ENCODE peak calls at places on chromosomes 13 and 19, in eight cellular contexts. W is suprapubic skin, V is stomach, S is tibial nerve, K is upper lobe of left lung, O is K562, Q is GM12878, M is esophagus muscularis mucosa. R is an unnamed sample. For H3K36me3, the result is how much of the 10 kb centered on the place peaks cover.

GRCh38 chr13:22451345-22451744 is 729.4 kb upstream of the SGCG start:
- DNase-seq in O (no peak), K (no peak), W (no peak), S (no peak), V (no peak), Q (no peak), M (no peak), R (no peak)

GRCh38 chr19:46872967-46873366 is 12.2 kb downstream of the ARHGAP35 start:
- DNase-seq in M (no peak), W (no peak), Q (no peak), O (no peak), V (no peak), S (no peak), K (no peak), R (no peak)

GRCh38 chr13:108944760-108945159 is 315.3 kb downstream of the MYO16 start:
- DNase-seq in O (no peak), V (no peak), S (no peak), M (no peak), Q (no peak), K (no peak), W (no peak), R (no peak)

GRCh38 chr19:57362419-57362818 is 932 bp upstream of the TRAPPC2B start:
- DNase-seq in S (no peak), K (no peak), V (no peak), O (no peak), Q (no peak), W (no peak), M (no peak), R (no peak)

GRCh38 chr19:40549007-40549708 is 27.5 kb upstream of the SHKBP1 start:
- DNase-seq in W (no peak), K (peak), Q (no peak), M (no peak), S (no peak), V (peak), O (peak), R (peak)

GRCh38 chr19:39038098-39038497 is 5.7 kb upstream of the FBXO27 start:
- DNase-seq in W (no peak), V (peak), S (no peak), M (no peak), Q (no peak), K (no peak), O (peak), R (no peak)

GRCh38 chr19:5977222-5977784 is 637 bp downstream of the RANBP3 start:
- DNase-seq in W (no peak), S (no peak), K (no peak), O (peak), Q (no peak), V (no peak), M (no peak), R (no peak)

GRCh38 chr13:45537506-45537905 is 72.8 kb downstream of the COG3 start:
- DNase-seq in O (no peak), M (no peak), S (no peak), K (no peak), W (no peak), V (no peak), Q (no peak), R (no peak)

GRCh38 chr13:66660013-66660804 is 569.9 kb downstream of the PCDH9 start:
- DNase-seq in S (no peak), Q (no peak), V (no peak), K (no peak), W (no peak), O (no peak), M (no peak), R (no peak)

GRCh38 chr13:75079226-75079625 is 402.7 kb downstream of the TBC1D4 start:
- DNase-seq in S (no peak), K (no peak), V (no peak), M (no peak), O (no peak), W (no peak), Q (no peak), R (no peak)

GRCh38 chr13:20702945-20703784 is at the start of gene IL17D:
- DNase-seq in M (no peak), Q (no peak), K (peak), S (no peak), W (no peak), O (peak), V (no peak), R (no peak)

GRCh38 chr19:28136796-28137195 is 1076.2 kb downstream of the UQCRFS1 start:
- DNase-seq in O (no peak), W (no peak), M (no peak), S (no peak), V (no peak), K (no peak), Q (no peak), R (no peak)

GRCh38 chr19:17329061-17329767 is 5.4 kb downstream of the ANO8 start:
- DNase-seq in M (no peak), S (no peak), W (no peak), Q (no peak), V (no peak), K (no peak), O (no peak), R (no peak)

GRCh38 chr13:82800391-82800790 is 1081.9 kb downstream of the SLITRK1 start:
- DNase-seq in W (no peak), K (no peak), Q (no peak), M (no peak), O (no peak), V (no peak), S (no peak), R (no peak)

GRCh38 chr13:101925731-101926130 is 473.3 kb downstream of the ITGBL1 start:
- DNase-seq in O (no peak), V (no peak), M (no peak), Q (no peak), W (no peak), K (no peak), S (no peak), R (no peak)

GRCh38 chr13:55199132-55199531 is 1941.6 kb upstream of the PRR20A start:
- DNase-seq in O (no peak), V (no peak), K (no peak), S (no peak), Q (no peak), W (no peak), M (no peak), R (no peak)

GRCh38 chr19:13906525-13906904 is 514 bp downstream of the CC2D1A start:
- DNase-seq in S (no peak), V (peak), W (no peak), M (no peak), K (no peak), Q (no peak), O (peak), R (no peak)

GRCh38 chr19:44820648-44821609 is 12.0 kb downstream of the BCAM start:
- DNase-seq in V (no peak), W (no peak), Q (no peak), S (no peak), M (no peak), O (peak), K (peak), R (no peak)

GRCh38 chr19:40530091-40530901 is 46.4 kb upstream of the SHKBP1 start:
- DNase-seq in O (peak), K (peak), S (no peak), M (no peak), W (no peak), Q (no peak), V (no peak), R (no peak)

GRCh38 chr19:42150940-42151339 is 18.7 kb upstream of the POU2F2 start:
- DNase-seq in M (no peak), S (no peak), W (no peak), K (no peak), V (no peak), Q (no peak), O (no peak), R (no peak)

GRCh38 chr19:12133069-12133468 is 7.1 kb downstream of the ZNF20 start:
- DNase-seq in W (no peak), M (no peak), S (no peak), Q (no peak), K (no peak), O (no peak), V (no peak), R (no peak)

GRCh38 chr13:44306401-44307192 is 67.0 kb upstream of the SERP2 start:
- DNase-seq in Q (no peak), S (peak), O (no peak), K (peak), V (peak), M (no peak), W (no peak), R (peak)

GRCh38 chr13:51044023-51044665 is 66.9 kb downstream of the C13orf42 start:
- DNase-seq in K (peak), Q (no peak), M (peak), W (no peak), V (no peak), S (no peak), O (no peak), R (no peak)

GRCh38 chr19:33677745-33678426 is 56.1 kb downstream of the CHST8 start:
- DNase-seq in Q (no peak), K (no peak), W (peak), S (no peak), M (no peak), O (no peak), V (peak), R (peak)

GRCh38 chr19:7373862-7374261 is 25.1 kb downstream of the ARHGEF18 start:
- DNase-seq in K (no peak), O (peak), Q (no peak), M (no peak), S (no peak), W (no peak), V (no peak), R (no peak)

GRCh38 chr19:36008336-36008978 is at the start of gene SYNE4:
- DNase-seq in W (no peak), M (no peak), K (no peak), O (no peak), Q (no peak), S (no peak), V (peak), R (peak)

GRCh38 chr19:40452016-40452415 is 7.9 kb upstream of the SERTAD3 start:
- DNase-seq in O (no peak), S (no peak), W (no peak), K (no peak), M (no peak), V (no peak), Q (no peak), R (no peak)

GRCh38 chr19:45873219-45873772 is 9.2 kb downstream of the FOXA3 start:
- DNase-seq in S (no peak), Q (no peak), V (no peak), K (no peak), O (no peak), W (no peak), M (no peak), R (no peak)

GRCh38 chr13:27808866-27809546 is 16.7 kb downstream of the GSX1 start:
- DNase-seq in Q (no peak), K (no peak), M (no peak), V (no peak), W (no peak), O (no peak), S (no peak), R (peak)

GRCh38 chr13:25819856-25820530 is 231.8 kb downstream of the SHISA2 start:
- DNase-seq in W (no peak), S (no peak), V (no peak), O (no peak), K (peak), Q (no peak), M (no peak), R (no peak)

DNA sequence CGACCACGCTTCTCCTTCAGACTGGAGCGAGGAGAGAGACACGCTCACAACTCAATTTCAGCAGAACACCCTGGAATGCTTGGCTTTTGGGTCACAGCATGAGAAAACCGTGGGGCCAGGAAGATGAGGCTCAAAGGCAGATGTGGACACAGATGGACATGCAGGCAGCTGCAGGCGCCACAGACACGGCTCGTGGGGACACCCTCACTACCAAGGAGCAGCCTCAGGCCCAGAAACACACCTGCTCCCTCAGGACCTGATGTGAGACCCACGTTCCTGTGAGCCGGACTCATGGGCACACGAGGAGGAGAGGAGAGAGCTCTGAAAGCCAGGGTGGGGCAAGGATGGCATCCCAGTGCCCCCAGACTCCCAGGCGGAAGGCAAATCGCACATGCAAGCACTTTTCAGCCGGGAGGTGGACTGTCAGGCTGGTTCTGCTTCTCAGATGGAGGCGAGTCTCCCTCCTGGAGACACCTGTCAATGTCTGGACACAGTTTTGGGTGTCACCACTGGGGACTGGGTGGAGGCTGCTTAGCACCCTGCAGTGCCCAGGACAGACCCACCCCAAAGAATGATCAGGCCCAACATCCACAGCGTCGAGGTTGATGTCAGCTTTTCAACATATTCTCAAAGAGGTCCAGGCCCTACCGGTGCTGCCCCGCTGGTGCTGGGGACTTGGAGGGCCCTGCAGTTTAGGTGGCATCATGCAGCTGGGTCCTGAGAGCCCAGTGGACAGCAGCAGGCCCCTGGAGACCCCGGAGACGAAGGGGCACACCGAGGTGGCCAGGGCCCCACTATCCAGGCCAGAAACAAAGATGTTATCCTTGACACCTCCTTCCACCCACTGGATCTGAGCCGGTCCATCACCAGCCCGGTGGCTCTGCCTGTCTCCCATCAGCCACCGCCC is 2.3 kb downstream of the ABHD17A start:
- DNase-seq in W (no peak), O (no peak), S (no peak), Q (no peak), M (no peak), V (no peak), K (no peak), R (no peak)
- H3K4me3 ChIP-seq in W (peak), O (peak), S (peak), Q (peak), M (peak), V (peak), K (peak), R (peak)

GRCh38 chr19:19106061-19106551 is 32.2 kb downstream of the TMEM161A start:
- DNase-seq in W (no peak), Q (no peak), M (no peak), S (no peak), O (no peak), V (no peak), K (peak), R (no peak)
- TF ChIP-seq EP300 in W (no peak), Q (no peak), M (no peak), S (no peak), O (no peak), V (no peak), K (no peak), R (no peak)

GRCh38 chr13:19239114-19239860 is 57.7 kb upstream of the TUBA3C start:
- DNase-seq in V (no peak), K (no peak), Q (no peak), W (no peak), S (no peak), O (no peak), M (no peak), R (no peak)
- H3K36me3 ChIP-seq in V (under half), K (under half), Q (under half), W (under half), S (under half), O (under half), M (under half), R (under half)

GRCh38 chr19:16043156-16043757 is 33.0 kb upstream of the TPM4 start:
- DNase-seq in O (no peak), S (no peak), M (no peak), V (no peak), W (no peak), K (no peak), Q (no peak), R (no peak)

GRCh38 chr19:16039545-16039944 is 36.8 kb upstream of the TPM4 start:
- DNase-seq in M (no peak), S (no peak), O (no peak), Q (no peak), W (peak), K (no peak), V (no peak), R (peak)

GRCh38 chr19:16042533-16043085 is 33.7 kb upstream of the TPM4 start:
- DNase-seq in S (no peak), M (no peak), Q (no peak), K (no peak), W (no peak), V (no peak), O (no peak), R (no peak)

GRCh38 chr19:16040642-16041041 is 35.7 kb upstream of the TPM4 start:
- DNase-seq in Q (no peak), K (no peak), W (no peak), M (no peak), O (no peak), S (no peak), V (no peak), R (peak)

GRCh38 chr19:16041571-16042386 is 34.5 kb upstream of the TPM4 start:
- DNase-seq in V (peak), Q (no peak), S (peak), W (peak), M (no peak), K (peak), O (peak), R (peak)
- H3K4me3 ChIP-seq in V (no peak), Q (no peak), S (peak), W (peak), M (peak), K (peak), O (no peak), R (no peak)

GRCh38 chr13:41199526-41199925 is 5.2 kb upstream of the KBTBD7 start:
- DNase-seq in V (no peak), O (no peak), S (no peak), Q (peak), M (no peak), K (no peak), W (no peak), R (no peak)
- TF ChIP-seq EP300 in V (no peak), O (no peak), S (no peak), Q (no peak), M (no peak), K (no peak), W (no peak), R (no peak)

GRCh38 chr19:10390652-10391286 is 10.4 kb upstream of the TYK2 start:
- DNase-seq in V (peak), Q (no peak), S (peak), M (no peak), K (no peak), O (peak), W (peak), R (peak)
- H3K36me3 ChIP-seq in V (half or more), Q (under half), S (under half), M (half or more), K (under half), O (half or more), W (half or more), R (under half)

DNA sequence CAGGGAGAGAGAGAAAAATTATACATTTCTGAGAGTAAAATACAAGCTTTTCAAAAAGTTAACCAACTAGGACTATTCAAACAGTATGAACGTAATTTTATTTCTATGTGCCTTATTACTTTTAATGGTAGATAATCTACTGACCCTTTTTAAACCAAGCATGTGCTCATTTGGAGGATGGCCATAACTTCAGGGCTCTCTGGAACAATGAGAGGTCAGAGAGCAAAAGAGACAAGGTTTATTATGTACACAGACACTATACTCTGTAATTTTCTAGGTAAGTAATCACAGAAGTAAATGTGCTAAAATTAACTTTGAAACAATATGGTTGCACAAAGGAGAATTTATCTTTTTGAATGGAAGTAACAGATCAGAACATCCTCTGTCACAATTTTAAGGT is 1.1 kb downstream of the POSTN start:
- DNase-seq in W (no peak), S (no peak), O (no peak), Q (no peak), K (no peak), V (no peak), M (no peak), R (no peak)
- H3K4me3 ChIP-seq in W (peak), S (no peak), O (no peak), Q (no peak), K (no peak), V (peak), M (no peak), R (peak)

GRCh38 chr13:112068531-112069062 is 1.6 kb downstream of the SOX1 start:
- DNase-seq in S (no peak), V (no peak), M (peak), K (peak), Q (no peak), O (no peak), W (no peak), R (no peak)
- TF ChIP-seq EP300 in S (no peak), V (no peak), M (no peak), K (no peak), Q (no peak), O (no peak), W (no peak), R (no peak)

GRCh38 chr13:113192902-113193301 is 15.6 kb downstream of the PCID2 start:
- DNase-seq in W (no peak), M (no peak), V (no peak), Q (no peak), O (no peak), K (no peak), S (no peak), R (no peak)
- H3K36me3 ChIP-seq in W (half or more), M (half or more), V (half or more), Q (under half), O (half or more), K (under half), S (under half), R (under half)

GRCh38 chr19:4389511-4390016 is 10.8 kb downstream of the SH3GL1 start:
- DNase-seq in O (no peak), K (no peak), M (no peak), V (no peak), Q (no peak), W (no peak), S (no peak), R (no peak)

GRCh38 chr19:4390862-4391693 is 9.3 kb downstream of the SH3GL1 start:
- DNase-seq in K (no peak), V (no peak), W (no peak), O (no peak), S (no peak), M (no peak), Q (no peak), R (no peak)

GRCh38 chr19:4391701-4392543 is 8.4 kb downstream of the SH3GL1 start:
- DNase-seq in Q (no peak), S (no peak), M (no peak), K (no peak), V (no peak), O (no peak), W (no peak), R (no peak)

GRCh38 chr19:4389064-4389375 is 11.3 kb downstream of the SH3GL1 start:
- DNase-seq in K (no peak), Q (no peak), V (no peak), W (no peak), O (no peak), M (no peak), S (no peak), R (no peak)

DNA sequence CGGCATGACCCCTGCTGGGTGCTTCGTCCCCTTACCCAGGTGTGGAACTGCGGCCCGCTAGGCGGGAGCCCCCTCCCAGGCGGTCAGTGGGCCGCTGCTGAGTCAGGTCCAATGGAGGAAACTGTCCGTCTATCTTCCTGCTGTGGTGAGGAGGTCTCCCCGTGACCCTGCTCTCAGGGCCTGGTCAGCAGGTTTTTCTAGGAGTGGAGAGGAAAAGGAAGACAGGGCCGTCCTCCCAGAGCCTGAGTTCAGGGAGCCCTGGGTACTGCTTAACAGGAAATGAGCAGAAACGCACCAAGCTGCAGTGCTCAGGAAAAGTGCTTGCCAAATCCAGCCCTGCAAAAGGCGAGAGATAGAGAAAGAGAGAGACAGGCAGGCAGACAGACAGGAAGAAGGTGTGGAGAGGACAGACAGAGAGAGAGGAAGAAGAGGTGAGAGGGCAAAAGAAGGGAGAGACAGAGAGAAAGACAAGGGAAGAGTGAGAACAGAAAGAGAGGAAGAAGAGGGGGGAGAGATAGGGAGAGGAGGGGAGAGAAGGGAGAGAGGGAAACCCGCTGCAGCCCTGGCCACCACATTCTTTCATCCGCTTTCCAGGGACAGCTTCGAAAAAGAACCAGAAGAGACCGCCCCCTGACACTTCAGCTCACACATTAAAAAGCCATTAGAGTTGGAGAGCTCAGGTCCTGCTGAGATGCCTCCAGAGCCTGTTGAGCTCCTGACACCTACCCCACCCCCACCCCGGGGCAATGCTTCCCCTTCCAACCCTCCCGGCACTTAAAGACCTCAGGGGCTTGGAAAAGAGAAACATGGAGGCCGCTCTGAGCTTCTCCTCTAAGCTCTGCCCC is 10.1 kb downstream of the SH3GL1 start:
- DNase-seq in O (no peak), Q (no peak), K (peak), S (no peak), M (no peak), V (no peak), W (no peak), R (no peak)
- H3K4me3 ChIP-seq in O (no peak), Q (no peak), K (no peak), S (peak), M (peak), V (peak), W (peak), R (peak)